ENCODE peak calls at places on chromosomes 7 and 10, in seven cellular contexts. One of them, this sample, is unnamed.

GRCh38 chr10:67893637-67894036 is 9.2 kb downstream of the SIRT1 start:
- DNase-seq in A549: no peak
- DNase-seq in HCT116: no peak
- DNase-seq in GM12878: no peak
- DNase-seq in IMR-90: no peak
- DNase-seq in HepG2: no peak
- DNase-seq in K562: no peak
- DNase-seq in this sample: no peak

GRCh38 chr7:40482794-40483374 is 348.1 kb downstream of the SUGCT start:
- DNase-seq in A549: no peak
- DNase-seq in HCT116: no peak
- DNase-seq in GM12878: no peak
- DNase-seq in IMR-90: no peak
- DNase-seq in HepG2: no peak
- DNase-seq in K562: no peak
- DNase-seq in this sample: no peak

GRCh38 chr7:138116156-138116555 is 39.9 kb downstream of the AKR1D1 start:
- DNase-seq in A549: peak
- DNase-seq in HCT116: no peak
- DNase-seq in GM12878: no peak
- DNase-seq in IMR-90: peak
- DNase-seq in HepG2: no peak
- DNase-seq in K562: no peak
- DNase-seq in this sample: no peak

GRCh38 chr10:99966306-99966705 is 43.4 kb downstream of the DNMBP start:
- DNase-seq in A549: peak
- DNase-seq in HCT116: peak
- DNase-seq in GM12878: no peak
- DNase-seq in IMR-90: peak
- DNase-seq in HepG2: no peak
- DNase-seq in K562: no peak
- DNase-seq in this sample: no peak

GRCh38 chr7:150631866-150632864 is at the start of gene GIMAP6:
- DNase-seq in A549: no peak
- DNase-seq in HCT116: no peak
- DNase-seq in GM12878: peak
- DNase-seq in IMR-90: no peak
- DNase-seq in HepG2: no peak
- DNase-seq in K562: no peak
- DNase-seq in this sample: no peak

GRCh38 chr10:13717936-13718772 is 131.4 kb downstream of the PRPF18 start:
- DNase-seq in A549: no peak
- DNase-seq in HCT116: no peak
- DNase-seq in GM12878: no peak
- DNase-seq in IMR-90: peak
- DNase-seq in HepG2: peak
- DNase-seq in K562: no peak
- DNase-seq in this sample: no peak

GRCh38 chr7:35694161-35694783 is 663 bp downstream of the HERPUD2 start:
- DNase-seq in A549: no peak
- DNase-seq in HCT116: no peak
- DNase-seq in GM12878: no peak
- DNase-seq in IMR-90: peak
- DNase-seq in HepG2: no peak
- DNase-seq in K562: no peak
- DNase-seq in this sample: no peak

GRCh38 chr10:85047170-85047834 is 718.9 kb downstream of the CCSER2 start:
- DNase-seq in A549: no peak
- DNase-seq in HCT116: no peak
- DNase-seq in GM12878: no peak
- DNase-seq in IMR-90: no peak
- DNase-seq in HepG2: no peak
- DNase-seq in K562: no peak
- DNase-seq in this sample: no peak

GRCh38 chr7:106553446-106553836 is 107.5 kb downstream of the CCDC71L start:
- DNase-seq in A549: no peak
- DNase-seq in HCT116: no peak
- DNase-seq in GM12878: no peak
- DNase-seq in IMR-90: no peak
- DNase-seq in HepG2: no peak
- DNase-seq in K562: no peak
- DNase-seq in this sample: no peak

GRCh38 chr7:44285561-44285960 is 39.8 kb downstream of the CAMK2B start:
- DNase-seq in A549: no peak
- DNase-seq in HCT116: no peak
- DNase-seq in GM12878: no peak
- DNase-seq in IMR-90: no peak
- DNase-seq in HepG2: no peak
- DNase-seq in K562: no peak
- DNase-seq in this sample: peak

GRCh38 chr7:67346876-67347275 is 350.2 kb downstream of the TYW1 start:
- DNase-seq in A549: no peak
- DNase-seq in HCT116: no peak
- DNase-seq in GM12878: no peak
- DNase-seq in IMR-90: no peak
- DNase-seq in HepG2: no peak
- DNase-seq in K562: no peak
- DNase-seq in this sample: no peak

GRCh38 chr7:11212080-11212711 is 238.5 kb downstream of the PHF14 start:
- DNase-seq in A549: peak
- DNase-seq in HCT116: peak
- DNase-seq in GM12878: peak
- DNase-seq in IMR-90: peak
- DNase-seq in HepG2: peak
- DNase-seq in K562: peak
- DNase-seq in this sample: no peak

GRCh38 chr7:153190452-153190851 is 430.9 kb downstream of the ACTR3B start:
- DNase-seq in A549: peak
- DNase-seq in HCT116: peak
- DNase-seq in GM12878: no peak
- DNase-seq in IMR-90: no peak
- DNase-seq in HepG2: no peak
- DNase-seq in K562: peak
- DNase-seq in this sample: peak

GRCh38 chr10:113947138-113948011 is 92.9 kb downstream of the NHLRC2 start:
- DNase-seq in A549: no peak
- DNase-seq in HCT116: no peak
- DNase-seq in GM12878: no peak
- DNase-seq in IMR-90: no peak
- DNase-seq in HepG2: no peak
- DNase-seq in K562: peak
- DNase-seq in this sample: no peak

GRCh38 chr7:93949468-93949867 is 27.9 kb downstream of the GNG11 start:
- DNase-seq in A549: peak
- DNase-seq in HCT116: no peak
- DNase-seq in GM12878: no peak
- DNase-seq in IMR-90: peak
- DNase-seq in HepG2: no peak
- DNase-seq in K562: no peak
- DNase-seq in this sample: no peak

GRCh38 chr7:142822714-142823113 is 32.2 kb upstream of the EPHB6 start:
- DNase-seq in A549: no peak
- DNase-seq in HCT116: no peak
- DNase-seq in GM12878: no peak
- DNase-seq in IMR-90: no peak
- DNase-seq in HepG2: no peak
- DNase-seq in K562: no peak
- DNase-seq in this sample: no peak

GRCh38 chr7:149598721-149599308 is 101.2 kb upstream of the ZNF746 start:
- DNase-seq in A549: peak
- DNase-seq in HCT116: peak
- DNase-seq in GM12878: no peak
- DNase-seq in IMR-90: peak
- DNase-seq in HepG2: peak
- DNase-seq in K562: peak
- DNase-seq in this sample: no peak

GRCh38 chr10:129707406-129708388 is 240.7 kb downstream of the MGMT start:
- DNase-seq in A549: no peak
- DNase-seq in HCT116: no peak
- DNase-seq in GM12878: no peak
- DNase-seq in IMR-90: peak
- DNase-seq in HepG2: no peak
- DNase-seq in K562: no peak
- DNase-seq in this sample: no peak

GRCh38 chr10:113780681-113781250 is 29.3 kb downstream of the PLEKHS1 start:
- DNase-seq in A549: no peak
- DNase-seq in HCT116: no peak
- DNase-seq in GM12878: no peak
- DNase-seq in IMR-90: no peak
- DNase-seq in HepG2: no peak
- DNase-seq in K562: no peak
- DNase-seq in this sample: no peak

GRCh38 chr7:75596727-75597614 is 104.9 kb downstream of the SPDYE5 start:
- DNase-seq in A549: peak
- DNase-seq in HCT116: no peak
- DNase-seq in GM12878: peak
- DNase-seq in IMR-90: peak
- DNase-seq in HepG2: no peak
- DNase-seq in K562: no peak
- DNase-seq in this sample: no peak

GRCh38 chr10:95987685-95988426 is 55.5 kb upstream of the CCNJ start:
- DNase-seq in A549: no peak
- DNase-seq in HCT116: no peak
- DNase-seq in GM12878: peak
- DNase-seq in IMR-90: no peak
- DNase-seq in HepG2: no peak
- DNase-seq in K562: no peak
- DNase-seq in this sample: no peak

GRCh38 chr7:108497082-108497725 is 28.7 kb downstream of the PNPLA8 start:
- DNase-seq in A549: peak
- DNase-seq in HCT116: peak
- DNase-seq in GM12878: peak
- DNase-seq in IMR-90: peak
- DNase-seq in HepG2: peak
- DNase-seq in K562: peak
- DNase-seq in this sample: no peak

GRCh38 chr7:108498481-108498880 is 27.5 kb downstream of the PNPLA8 start:
- DNase-seq in A549: no peak
- DNase-seq in HCT116: no peak
- DNase-seq in GM12878: no peak
- DNase-seq in IMR-90: no peak
- DNase-seq in HepG2: no peak
- DNase-seq in K562: no peak
- DNase-seq in this sample: no peak

GRCh38 chr7:108488902-108489538 is 32.8 kb upstream of the NRCAM start:
- DNase-seq in A549: no peak
- DNase-seq in HCT116: no peak
- DNase-seq in GM12878: no peak
- DNase-seq in IMR-90: no peak
- DNase-seq in HepG2: no peak
- DNase-seq in K562: no peak
- DNase-seq in this sample: no peak

GRCh38 chr7:108492742-108493141 is 33.2 kb downstream of the PNPLA8 start:
- DNase-seq in A549: no peak
- DNase-seq in HCT116: no peak
- DNase-seq in GM12878: no peak
- DNase-seq in IMR-90: no peak
- DNase-seq in HepG2: no peak
- DNase-seq in K562: no peak
- DNase-seq in this sample: no peak
- TF ChIP-seq CEBPB in A549: no peak
- TF ChIP-seq CEBPB in HCT116: no peak
- TF ChIP-seq CEBPB in GM12878: no peak
- TF ChIP-seq CEBPB in IMR-90: no peak
- TF ChIP-seq CEBPB in HepG2: no peak
- TF ChIP-seq CEBPB in K562: no peak
- TF ChIP-seq CEBPB in this sample: no peak

DNA sequence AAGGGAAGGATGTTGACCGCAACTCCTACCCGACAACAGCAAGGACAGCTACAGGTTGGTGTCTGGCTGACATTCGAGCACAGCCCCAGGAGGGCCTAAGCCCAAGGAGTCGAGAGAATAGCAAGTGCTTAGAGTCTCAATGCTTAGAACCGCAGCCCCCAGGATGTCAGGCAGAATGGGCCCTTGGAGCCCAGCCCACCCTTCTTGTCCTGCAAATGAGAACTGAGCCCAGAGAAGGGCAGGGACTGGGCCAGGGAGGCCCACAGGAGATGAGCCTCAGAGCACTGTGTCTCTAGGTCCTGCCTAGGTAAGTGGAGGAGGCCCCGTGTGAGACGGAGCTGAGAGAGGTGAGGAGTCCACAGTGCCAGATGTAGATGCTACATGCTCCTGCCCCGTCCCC is 173.3 kb upstream of the ZMIZ1 start:
- DNase-seq in A549: no peak
- DNase-seq in HCT116: no peak
- DNase-seq in GM12878: no peak
- DNase-seq in IMR-90: no peak
- DNase-seq in HepG2: no peak
- DNase-seq in K562: no peak
- DNase-seq in this sample: no peak
- TF ChIP-seq CEBPB in A549: no peak
- TF ChIP-seq CEBPB in HCT116: no peak
- TF ChIP-seq CEBPB in GM12878: no peak
- TF ChIP-seq CEBPB in IMR-90: no peak
- TF ChIP-seq CEBPB in HepG2: no peak
- TF ChIP-seq CEBPB in K562: no peak
- TF ChIP-seq CEBPB in this sample: no peak

GRCh38 chr7:128888756-128889095 is 21.8 kb downstream of the KCP start:
- DNase-seq in A549: no peak
- DNase-seq in HCT116: no peak
- DNase-seq in GM12878: no peak
- DNase-seq in IMR-90: no peak
- DNase-seq in HepG2: no peak
- DNase-seq in K562: no peak
- DNase-seq in this sample: peak
- TF ChIP-seq CEBPB in A549: no peak
- TF ChIP-seq CEBPB in HCT116: no peak
- TF ChIP-seq CEBPB in GM12878: no peak
- TF ChIP-seq CEBPB in IMR-90: no peak
- TF ChIP-seq CEBPB in HepG2: no peak
- TF ChIP-seq CEBPB in K562: no peak
- TF ChIP-seq CEBPB in this sample: no peak

GRCh38 chr10:20228748-20229147 is 412.5 kb downstream of the PLXDC2 start:
- DNase-seq in A549: no peak
- DNase-seq in HCT116: no peak
- DNase-seq in GM12878: no peak
- DNase-seq in IMR-90: no peak
- DNase-seq in HepG2: peak
- DNase-seq in K562: no peak
- DNase-seq in this sample: no peak

GRCh38 chr10:20232079-20232478 is 415.8 kb downstream of the PLXDC2 start:
- DNase-seq in A549: no peak
- DNase-seq in HCT116: no peak
- DNase-seq in GM12878: no peak
- DNase-seq in IMR-90: no peak
- DNase-seq in HepG2: no peak
- DNase-seq in K562: no peak
- DNase-seq in this sample: no peak

GRCh38 chr10:20237091-20237570 is 420.9 kb downstream of the PLXDC2 start:
- DNase-seq in A549: no peak
- DNase-seq in HCT116: no peak
- DNase-seq in GM12878: no peak
- DNase-seq in IMR-90: no peak
- DNase-seq in HepG2: no peak
- DNase-seq in K562: no peak
- DNase-seq in this sample: no peak

DNA sequence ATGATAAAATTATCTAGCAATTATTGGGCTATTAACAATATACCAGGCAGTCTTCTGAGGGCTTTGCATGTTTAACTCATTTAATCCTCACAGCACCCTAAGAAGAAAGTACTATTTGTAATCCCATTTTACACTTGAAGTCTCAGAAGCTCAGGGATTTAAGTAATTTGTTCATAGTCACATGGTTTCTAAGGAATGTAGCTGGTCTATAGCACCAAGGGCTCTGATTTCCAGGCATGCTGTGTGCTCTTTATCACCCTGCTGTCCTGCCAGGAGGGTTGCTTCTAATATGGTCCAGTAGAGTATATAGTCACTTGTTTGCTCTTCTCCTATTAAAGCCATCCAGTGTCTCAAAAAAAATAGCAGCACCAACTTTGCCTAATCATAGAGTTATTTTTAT is 417.2 kb downstream of the PLXDC2 start:
- DNase-seq in A549: no peak
- DNase-seq in HCT116: no peak
- DNase-seq in GM12878: no peak
- DNase-seq in IMR-90: no peak
- DNase-seq in HepG2: no peak
- DNase-seq in K562: no peak
- DNase-seq in this sample: no peak
- TF ChIP-seq CEBPB in A549: no peak
- TF ChIP-seq CEBPB in HCT116: no peak
- TF ChIP-seq CEBPB in GM12878: no peak
- TF ChIP-seq CEBPB in IMR-90: no peak
- TF ChIP-seq CEBPB in HepG2: no peak
- TF ChIP-seq CEBPB in K562: no peak
- TF ChIP-seq CEBPB in this sample: no peak

This sample was measured in H1.